ENCODE peak calls at places on chromosomes 4 and X, in five cellular contexts. F, J, B, K and U are unnamed samples.

GRCh38 chr4:35105486-35105885 is 1138.8 kb downstream of the ARAP2 start:
- DNase-seq in K (no peak), B (no peak), F (no peak), J (no peak), U (no peak)

GRCh38 chrX:17590892-17591740 is 146.2 kb upstream of the SCML1 start:
- DNase-seq in F (peak), K (peak), J (peak), B (peak), U (peak)

GRCh38 chrX:115266300-115266699 is 23.2 kb upstream of the LUZP4 start:
- DNase-seq in F (no peak), B (peak), K (no peak), J (no peak), U (no peak)

GRCh38 chrX:136457303-136457917 is 30.3 kb upstream of the BRS3 start:
- DNase-seq in F (no peak), K (no peak), B (no peak), J (no peak), U (no peak)

GRCh38 chrX:143648705-143649104 is 12.8 kb upstream of the SLITRK4 start:
- DNase-seq in F (no peak), B (no peak), K (no peak), J (no peak), U (no peak)

GRCh38 chr4:18109677-18110076 is 88.1 kb upstream of the LCORL start:
- DNase-seq in J (no peak), F (no peak), K (no peak), B (no peak), U (no peak)

GRCh38 chrX:115960440-115961084 is 210.0 kb upstream of the AGTR2 start:
- DNase-seq in J (no peak), K (no peak), F (no peak), B (no peak), U (no peak)

GRCh38 chr4:184644553-184645307 is 4.5 kb downstream of the CASP3 start:
- DNase-seq in J (peak), F (peak), K (no peak), B (peak), U (no peak)

GRCh38 chr4:40194602-40195161 is 2.1 kb upstream of the RHOH start:
- DNase-seq in K (peak), B (no peak), J (peak), F (no peak), U (no peak)

GRCh38 chr4:176849076-176849475 is 56.4 kb upstream of the VEGFC start:
- DNase-seq in B (peak), J (no peak), K (no peak), F (no peak), U (no peak)

GRCh38 chr4:2804973-2805501 is 12.2 kb downstream of the SH3BP2 start:
- DNase-seq in B (no peak), J (no peak), F (no peak), K (no peak), U (no peak)

GRCh38 chr4:184792950-184793555 is 32.7 kb downstream of the ACSL1 start:
- DNase-seq in F (peak), K (peak), B (peak), J (peak), U (no peak)

GRCh38 chr4:54322817-54323417 is 93.8 kb downstream of the PDGFRA start:
- DNase-seq in K (peak), J (peak), F (peak), B (peak), U (peak)

GRCh38 chrX:100411802-100412333 is 1.8 kb upstream of the PCDH19 start:
- DNase-seq in B (no peak), K (no peak), F (no peak), J (no peak), U (no peak)

GRCh38 chrX:85365370-85365995 is 14.0 kb downstream of the POF1B start:
- DNase-seq in K (no peak), B (no peak), J (no peak), F (no peak), U (no peak)

GRCh38 chrX:51395807-51396728 is 63.4 kb downstream of the NUDT10 start:
- DNase-seq in K (no peak), B (peak), J (no peak), F (no peak), U (peak)

GRCh38 chr4:69056921-69057562 is 39.2 kb upstream of the UGT2B7 start:
- DNase-seq in B (no peak), J (peak), F (peak), K (no peak), U (no peak)

GRCh38 chrX:63561425-63561824 is 210.3 kb upstream of the SPIN4 start:
- DNase-seq in J (no peak), B (peak), F (no peak), K (no peak), U (no peak)

GRCh38 chr4:141686929-141687328 is 50.5 kb downstream of the IL15 start:
- DNase-seq in J (no peak), F (no peak), B (no peak), K (no peak), U (no peak)

GRCh38 chr4:2587215-2587823 is 50.9 kb downstream of the FAM193A start:
- DNase-seq in F (no peak), J (peak), K (no peak), B (peak), U (no peak)

GRCh38 chr4:143076723-143077122 is 108.0 kb upstream of the USP38 start:
- DNase-seq in K (no peak), J (no peak), F (no peak), B (no peak), U (no peak)

GRCh38 chrX:155956649-155957048 is 40.8 kb upstream of the IL9R start:
- DNase-seq in K (no peak), J (no peak), F (no peak), B (no peak), U (no peak)

GRCh38 chrX:119755981-119756533 is 2.3 kb upstream of the SOWAHD start:
- DNase-seq in F (no peak), B (no peak), K (peak), J (peak), U (no peak)

GRCh38 chrX:107678957-107679740 is 50.8 kb downstream of the PRPS1 start:
- DNase-seq in J (peak), K (peak), B (peak), F (peak), U (no peak)

GRCh38 chrX:17475820-17476219 is 100.8 kb downstream of the NHS start:
- DNase-seq in B (peak), F (no peak), J (no peak), K (no peak), U (no peak)

GRCh38 chr4:184745747-184746531 is 12.0 kb upstream of the CENPU start:
- DNase-seq in J (peak), K (peak), B (peak), F (peak), U (peak)

GRCh38 chr4:157978680-157979361 is 194.0 kb downstream of the GASK1B start:
- DNase-seq in K (peak), J (peak), B (peak), F (peak), U (peak)

GRCh38 chr4:3123201-3123671 is 48.8 kb downstream of the HTT start:
- DNase-seq in J (peak), F (no peak), B (peak), K (no peak), U (no peak)

GRCh38 chr4:140726776-140727500 is 29.2 kb downstream of the TBC1D9 start:
- DNase-seq in B (peak), F (peak), J (peak), K (no peak), U (no peak)

GRCh38 chr4:328729-329128 is 8.9 kb upstream of the ZNF141 start:
- DNase-seq in B (no peak), F (no peak), J (no peak), K (no peak), U (no peak)

GRCh38 chr4:20337261-20337664 is 85.6 kb downstream of the SLIT2 start:
- DNase-seq in F (peak), J (peak), K (no peak), B (no peak), U (no peak)

GRCh38 chr4:166143227-166143626 is 270.2 kb downstream of the TLL1 start:
- DNase-seq in F (peak), B (peak), J (no peak), K (peak), U (no peak)

GRCh38 chr4:1300466-1301455 is 11.1 kb downstream of the MAEA start:
- DNase-seq in B (peak), K (no peak), J (peak), F (peak), U (no peak)

GRCh38 chrX:48800574-48801280 is 1.1 kb upstream of the HDAC6 start:
- DNase-seq in F (no peak), K (no peak), J (no peak), B (no peak), U (no peak)

GRCh38 chr4:59247032-59247431 is 1953.1 kb upstream of the ADGRL3 start:
- DNase-seq in B (peak), K (no peak), J (no peak), F (no peak), U (no peak)

GRCh38 chr4:185950891-185951290 is 118.1 kb upstream of the TLR3 start:
- DNase-seq in B (no peak), K (no peak), J (no peak), F (peak), U (no peak)

GRCh38 chr4:2066011-2066551 is 7.0 kb downstream of the NAT8L start:
- DNase-seq in J (no peak), F (no peak), K (no peak), B (no peak), U (no peak)

GRCh38 chr4:6951880-6952381 is 42.3 kb downstream of the TBC1D14 start:
- DNase-seq in K (no peak), B (no peak), F (no peak), J (no peak), U (no peak)

GRCh38 chrX:2485789-2486345 is 14.9 kb downstream of the DHRSX start:
- DNase-seq in B (peak), K (no peak), J (no peak), F (no peak), U (no peak)

GRCh38 chr4:119580293-119580692 is 48.3 kb downstream of the PDE5A start:
- DNase-seq in B (no peak), F (no peak), K (no peak), J (no peak), U (no peak)
- H3K4me2 ChIP-seq in B (no peak), F (no peak), K (no peak), J (peak), U (no peak)

GRCh38 chrX:129678881-129679195 is 24.1 kb upstream of the APLN start:
- DNase-seq in B (no peak), J (no peak), K (no peak), F (no peak), U (no peak)

GRCh38 chrX:129679856-129680255 is 25.1 kb upstream of the APLN start:
- DNase-seq in J (peak), F (no peak), K (no peak), B (peak), U (no peak)

GRCh38 chrX:129682979-129683378 is 28.2 kb upstream of the APLN start:
- DNase-seq in J (no peak), B (no peak), K (no peak), F (no peak), U (no peak)

GRCh38 chrX:129678176-129678880 is 23.6 kb upstream of the APLN start:
- DNase-seq in F (no peak), J (no peak), K (no peak), B (peak), U (no peak)
- H3K4me2 ChIP-seq in F (peak), J (peak), K (no peak), B (peak), U (peak)

DNA sequence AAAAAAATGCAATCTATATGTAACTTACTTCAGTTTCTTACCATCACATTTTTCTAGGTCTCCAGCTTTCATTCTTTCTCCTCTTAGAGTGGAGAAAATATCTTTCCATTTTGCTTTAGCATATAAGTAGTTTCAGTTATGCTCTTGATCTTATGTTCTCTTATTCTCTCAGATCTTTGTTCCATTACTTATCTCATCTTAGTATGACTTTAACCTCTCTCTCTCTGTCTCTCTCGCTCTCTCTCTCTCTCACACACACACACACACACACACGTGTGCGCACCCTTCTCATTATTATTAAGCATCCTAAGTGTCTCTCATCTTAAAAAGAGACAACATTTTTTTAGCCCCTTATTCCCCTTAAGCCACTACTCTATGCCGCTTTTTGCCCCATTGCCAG is 92.8 kb downstream of the FAAH2 start:
- DNase-seq in K (no peak), F (no peak), B (no peak), J (no peak), U (no peak)
- H3K4me2 ChIP-seq in K (no peak), F (no peak), B (no peak), J (no peak), U (no peak)

GRCh38 chr4:151471728-151472127 is 62.8 kb downstream of the FHIP1A start:
- DNase-seq in B (no peak), K (no peak), J (no peak), F (no peak), U (no peak)

GRCh38 chr4:151472711-151473110 is 63.7 kb downstream of the FHIP1A start:
- DNase-seq in J (peak), K (no peak), F (no peak), B (peak), U (no peak)

GRCh38 chr4:151472297-151472696 is 63.3 kb downstream of the FHIP1A start:
- DNase-seq in J (no peak), K (no peak), F (no peak), B (no peak), U (no peak)

GRCh38 chr4:151473521-151474097 is 64.6 kb downstream of the FHIP1A start:
- DNase-seq in K (no peak), B (no peak), J (no peak), F (no peak), U (no peak)

DNA sequence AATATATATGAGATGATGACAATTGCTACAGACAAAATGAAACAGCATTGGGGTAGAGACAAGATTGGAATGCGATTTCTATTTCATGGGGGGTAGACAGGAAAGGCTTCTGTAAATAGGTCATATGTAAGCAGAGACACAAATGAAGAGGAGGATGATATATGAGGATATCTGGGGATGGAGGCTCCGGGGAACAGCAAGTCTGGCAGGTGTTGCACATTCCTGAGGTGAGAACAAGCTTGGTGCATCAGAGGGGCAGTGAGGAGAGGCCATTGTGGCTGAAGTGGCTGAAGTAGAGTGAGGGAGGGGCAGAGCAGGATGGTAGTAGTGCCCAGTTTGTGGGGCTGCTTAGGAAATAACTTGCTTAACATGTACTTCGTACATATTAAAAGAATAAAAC is 66.4 kb downstream of the FHIP1A start:
- DNase-seq in B (no peak), K (no peak), J (no peak), F (peak), U (no peak)
- H3K4me2 ChIP-seq in B (no peak), K (no peak), J (no peak), F (no peak), U (no peak)

GRCh38 chr4:42159271-42160001 is 7.0 kb upstream of the BEND4 start:
- DNase-seq in B (no peak), F (no peak), J (no peak), K (no peak), U (no peak)
- H3K4me2 ChIP-seq in B (no peak), F (no peak), J (no peak), K (no peak), U (no peak)

GRCh38 chr4:107279729-107280128 is 243.6 kb upstream of the DKK2 start:
- DNase-seq in F (peak), J (peak), K (no peak), B (peak), U (no peak)

GRCh38 chr4:107278791-107279481 is 242.8 kb upstream of the DKK2 start:
- DNase-seq in B (peak), K (no peak), J (peak), F (peak), U (no peak)

GRCh38 chr4:107283587-107284559 is 247.8 kb upstream of the DKK2 start:
- DNase-seq in K (no peak), B (peak), J (peak), F (peak), U (peak)
- H3K4me2 ChIP-seq in K (no peak), B (peak), J (peak), F (peak), U (no peak)

DNA sequence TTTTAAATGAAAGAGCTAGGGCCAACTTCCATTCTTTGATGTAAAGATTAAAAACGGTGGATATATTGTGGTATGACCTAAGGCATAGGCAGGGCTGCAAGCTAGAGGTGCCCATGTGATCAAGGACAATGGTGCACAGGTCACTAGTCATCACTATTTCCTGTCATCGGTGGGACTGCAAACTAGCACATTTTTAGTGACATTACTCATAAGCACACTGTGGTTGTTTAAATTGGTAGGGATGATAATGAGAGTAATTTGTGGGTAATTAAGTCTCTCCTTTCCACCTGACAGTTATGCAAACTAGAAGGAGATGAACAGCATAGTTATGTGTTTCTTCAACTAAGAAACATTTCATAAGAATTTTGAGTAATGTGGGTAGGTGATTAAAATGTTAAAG is 85.4 kb downstream of the GPRIN3 start:
- DNase-seq in J (no peak), K (no peak), B (no peak), F (no peak), U (no peak)
- H3K4me2 ChIP-seq in J (no peak), K (no peak), B (no peak), F (no peak), U (no peak)

GRCh38 chr4:173531085-173531965 is 1.3 kb upstream of the HAND2 start:
- DNase-seq in K (no peak), J (no peak), F (no peak), B (peak), U (no peak)

GRCh38 chr4:173528378-173529321 is 1.4 kb downstream of the HAND2 start:
- DNase-seq in J (no peak), K (no peak), B (peak), F (no peak), U (no peak)

GRCh38 chr4:173527103-173527876 is 2.7 kb downstream of the HAND2 start:
- DNase-seq in K (no peak), J (no peak), B (peak), F (no peak), U (peak)

GRCh38 chr4:173530326-173531062 is 465 bp upstream of the HAND2 start:
- DNase-seq in F (no peak), B (peak), K (no peak), J (no peak), U (no peak)

DNA sequence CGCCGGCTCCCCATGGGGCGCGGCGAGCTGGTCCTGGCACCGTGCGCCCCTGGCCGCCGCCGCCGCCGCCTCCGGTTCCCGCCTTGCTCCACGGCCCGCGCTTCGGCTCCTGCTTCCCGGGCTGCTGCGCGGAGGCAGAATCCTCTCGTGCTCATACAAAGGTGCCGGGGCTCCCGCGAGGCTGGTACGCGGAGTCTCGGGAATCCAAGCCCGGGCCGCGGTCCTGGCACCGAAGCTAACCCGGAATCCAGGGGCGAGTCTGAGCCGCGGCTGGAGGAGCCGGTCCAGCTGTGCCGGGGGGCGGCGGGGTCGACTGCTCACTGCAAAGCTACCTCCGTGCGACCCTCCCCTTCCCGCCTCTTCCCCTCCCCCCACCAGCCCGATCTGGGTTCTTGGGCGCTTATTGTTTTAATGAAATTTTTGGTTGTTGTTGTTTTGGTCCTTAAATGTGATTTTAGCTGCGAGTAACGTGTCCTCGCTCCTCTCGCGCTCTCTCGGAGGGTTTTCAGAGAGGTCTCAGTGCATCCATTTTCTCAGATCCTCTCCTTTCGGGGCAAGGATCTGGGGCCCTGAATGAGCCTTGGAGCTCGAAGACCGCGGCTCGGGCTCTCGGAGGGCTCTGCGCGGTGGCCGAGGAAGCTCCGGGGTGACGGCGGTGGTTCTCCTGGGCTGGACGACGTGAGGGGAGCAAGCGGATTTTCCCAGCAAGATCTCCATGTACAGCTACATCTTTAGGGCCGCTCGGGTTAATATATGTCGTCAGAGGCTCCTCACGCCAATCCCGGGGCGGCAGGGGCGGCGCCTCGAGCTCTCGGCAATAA is at the start of gene HAND2:
- DNase-seq in B (peak), F (no peak), K (no peak), J (peak), U (no peak)
- H3K4me2 ChIP-seq in B (peak), F (peak), K (no peak), J (peak), U (peak)